ENCODE peak calls at places on chromosomes 12 and 14, in four cellular contexts. One of them, this sample, is unnamed.

GRCh38 chr14:105220699-105221597 is 27.4 kb upstream of the BTBD6 start:
- DNase-seq in stimulated activated CD4-positive, alpha-beta T cell treated with anti-CD3 and anti-CD28 coated beads, TNF-alpha, amount 100 ng/mL, for 1 hour: no peak
- DNase-seq in CD4-positive, CD25-positive, alpha-beta regulatory T cell: no peak
- DNase-seq in ascending aorta: no peak
- DNase-seq in this sample: no peak

GRCh38 chr14:20460458-20461229 is 590 bp downstream of the PIP4P1 start:
- DNase-seq in ascending aorta: peak; percentile 70
- DNase-seq in stimulated activated CD4-positive, alpha-beta T cell treated with anti-CD3 and anti-CD28 coated beads, TNF-alpha, amount 100 ng/mL, for 1 hour: peak; percentile 22
- DNase-seq in CD4-positive, CD25-positive, alpha-beta regulatory T cell: peak; percentile 81
- DNase-seq in this sample: no peak

GRCh38 chr12:109744026-109744425 is 30.4 kb downstream of the FAM222A start:
- DNase-seq in CD4-positive, CD25-positive, alpha-beta regulatory T cell: no peak
- DNase-seq in ascending aorta: peak; percentile 44
- DNase-seq in stimulated activated CD4-positive, alpha-beta T cell treated with anti-CD3 and anti-CD28 coated beads, TNF-alpha, amount 100 ng/mL, for 1 hour: no peak
- DNase-seq in this sample: no peak

GRCh38 chr12:12443482-12443881 is 86.6 kb downstream of the BORCS5 start:
- DNase-seq in stimulated activated CD4-positive, alpha-beta T cell treated with anti-CD3 and anti-CD28 coated beads, TNF-alpha, amount 100 ng/mL, for 1 hour: no peak
- DNase-seq in ascending aorta: peak; percentile 90
- DNase-seq in CD4-positive, CD25-positive, alpha-beta regulatory T cell: no peak
- DNase-seq in this sample: no peak

GRCh38 chr12:127296591-127296990 is 970.4 kb upstream of the TMEM132C start:
- DNase-seq in stimulated activated CD4-positive, alpha-beta T cell treated with anti-CD3 and anti-CD28 coated beads, TNF-alpha, amount 100 ng/mL, for 1 hour: no peak
- DNase-seq in ascending aorta: no peak
- DNase-seq in CD4-positive, CD25-positive, alpha-beta regulatory T cell: no peak
- DNase-seq in this sample: no peak

GRCh38 chr14:101292448-101292847 is 268.8 kb upstream of the DIO3 start:
- DNase-seq in ascending aorta: no peak
- DNase-seq in stimulated activated CD4-positive, alpha-beta T cell treated with anti-CD3 and anti-CD28 coated beads, TNF-alpha, amount 100 ng/mL, for 1 hour: no peak
- DNase-seq in CD4-positive, CD25-positive, alpha-beta regulatory T cell: no peak
- DNase-seq in this sample: no peak

GRCh38 chr12:110316861-110317260 is 35.8 kb downstream of the ATP2A2 start:
- DNase-seq in stimulated activated CD4-positive, alpha-beta T cell treated with anti-CD3 and anti-CD28 coated beads, TNF-alpha, amount 100 ng/mL, for 1 hour: no peak
- DNase-seq in CD4-positive, CD25-positive, alpha-beta regulatory T cell: no peak
- DNase-seq in ascending aorta: no peak
- DNase-seq in this sample: no peak

GRCh38 chr12:113762155-113762848 is 203.8 kb downstream of the RBM19 start:
- DNase-seq in CD4-positive, CD25-positive, alpha-beta regulatory T cell: no peak
- DNase-seq in ascending aorta: no peak
- DNase-seq in stimulated activated CD4-positive, alpha-beta T cell treated with anti-CD3 and anti-CD28 coated beads, TNF-alpha, amount 100 ng/mL, for 1 hour: no peak
- DNase-seq in this sample: no peak

GRCh38 chr14:70919774-70920173 is 12.5 kb downstream of the PCNX1 start:
- DNase-seq in ascending aorta: no peak
- DNase-seq in stimulated activated CD4-positive, alpha-beta T cell treated with anti-CD3 and anti-CD28 coated beads, TNF-alpha, amount 100 ng/mL, for 1 hour: no peak
- DNase-seq in CD4-positive, CD25-positive, alpha-beta regulatory T cell: no peak
- DNase-seq in this sample: no peak

GRCh38 chr12:50988051-50988450 is 35.7 kb downstream of the HIGD1C start:
- DNase-seq in ascending aorta: no peak
- DNase-seq in CD4-positive, CD25-positive, alpha-beta regulatory T cell: no peak
- DNase-seq in stimulated activated CD4-positive, alpha-beta T cell treated with anti-CD3 and anti-CD28 coated beads, TNF-alpha, amount 100 ng/mL, for 1 hour: no peak
- DNase-seq in this sample: no peak

GRCh38 chr12:24436667-24437066 is 487.2 kb upstream of the SOX5 start:
- DNase-seq in stimulated activated CD4-positive, alpha-beta T cell treated with anti-CD3 and anti-CD28 coated beads, TNF-alpha, amount 100 ng/mL, for 1 hour: no peak
- DNase-seq in CD4-positive, CD25-positive, alpha-beta regulatory T cell: no peak
- DNase-seq in ascending aorta: no peak
- DNase-seq in this sample: no peak

GRCh38 chr14:58817846-58818245 is 180.1 kb downstream of the DACT1 start:
- DNase-seq in ascending aorta: no peak
- DNase-seq in CD4-positive, CD25-positive, alpha-beta regulatory T cell: no peak
- DNase-seq in stimulated activated CD4-positive, alpha-beta T cell treated with anti-CD3 and anti-CD28 coated beads, TNF-alpha, amount 100 ng/mL, for 1 hour: no peak
- DNase-seq in this sample: no peak

GRCh38 chr12:79267580-79267979 is 403.0 kb downstream of the SYT1 start:
- DNase-seq in ascending aorta: no peak
- DNase-seq in CD4-positive, CD25-positive, alpha-beta regulatory T cell: no peak
- DNase-seq in stimulated activated CD4-positive, alpha-beta T cell treated with anti-CD3 and anti-CD28 coated beads, TNF-alpha, amount 100 ng/mL, for 1 hour: no peak
- DNase-seq in this sample: no peak

GRCh38 chr12:91574975-91575374 is 392.4 kb upstream of the DCN start:
- DNase-seq in ascending aorta: no peak
- DNase-seq in CD4-positive, CD25-positive, alpha-beta regulatory T cell: no peak
- DNase-seq in stimulated activated CD4-positive, alpha-beta T cell treated with anti-CD3 and anti-CD28 coated beads, TNF-alpha, amount 100 ng/mL, for 1 hour: no peak
- DNase-seq in this sample: no peak

GRCh38 chr12:113658030-113658655 is 186.5 kb upstream of the LHX5 start:
- DNase-seq in stimulated activated CD4-positive, alpha-beta T cell treated with anti-CD3 and anti-CD28 coated beads, TNF-alpha, amount 100 ng/mL, for 1 hour: no peak
- DNase-seq in CD4-positive, CD25-positive, alpha-beta regulatory T cell: no peak
- DNase-seq in ascending aorta: no peak
- DNase-seq in this sample: no peak

GRCh38 chr12:64825143-64826011 is 930 bp downstream of the TBC1D30 start:
- DNase-seq in CD4-positive, CD25-positive, alpha-beta regulatory T cell: no peak
- DNase-seq in stimulated activated CD4-positive, alpha-beta T cell treated with anti-CD3 and anti-CD28 coated beads, TNF-alpha, amount 100 ng/mL, for 1 hour: no peak
- DNase-seq in ascending aorta: no peak
- DNase-seq in this sample: no peak

GRCh38 chr12:110741371-110741770 is 1.3 kb downstream of the PPP1CC start:
- DNase-seq in ascending aorta: peak; percentile 47
- DNase-seq in CD4-positive, CD25-positive, alpha-beta regulatory T cell: peak; percentile 36
- DNase-seq in stimulated activated CD4-positive, alpha-beta T cell treated with anti-CD3 and anti-CD28 coated beads, TNF-alpha, amount 100 ng/mL, for 1 hour: no peak
- DNase-seq in this sample: no peak

GRCh38 chr14:60510976-60511599 is 2.1 kb downstream of the SIX6 start:
- DNase-seq in CD4-positive, CD25-positive, alpha-beta regulatory T cell: no peak
- DNase-seq in ascending aorta: no peak
- DNase-seq in stimulated activated CD4-positive, alpha-beta T cell treated with anti-CD3 and anti-CD28 coated beads, TNF-alpha, amount 100 ng/mL, for 1 hour: no peak
- DNase-seq in this sample: no peak

GRCh38 chr14:103090481-103091020 is 4.0 kb upstream of the EXOC3L4 start:
- DNase-seq in stimulated activated CD4-positive, alpha-beta T cell treated with anti-CD3 and anti-CD28 coated beads, TNF-alpha, amount 100 ng/mL, for 1 hour: no peak
- DNase-seq in ascending aorta: no peak
- DNase-seq in CD4-positive, CD25-positive, alpha-beta regulatory T cell: no peak
- DNase-seq in this sample: no peak

GRCh38 chr14:104085889-104086201 is 345 bp downstream of the ASPG start:
- DNase-seq in stimulated activated CD4-positive, alpha-beta T cell treated with anti-CD3 and anti-CD28 coated beads, TNF-alpha, amount 100 ng/mL, for 1 hour: no peak
- DNase-seq in ascending aorta: no peak
- DNase-seq in CD4-positive, CD25-positive, alpha-beta regulatory T cell: no peak
- DNase-seq in this sample: no peak

GRCh38 chr12:45572114-45572513 is 157.4 kb upstream of the ARID2 start:
- DNase-seq in ascending aorta: no peak
- DNase-seq in CD4-positive, CD25-positive, alpha-beta regulatory T cell: no peak
- DNase-seq in stimulated activated CD4-positive, alpha-beta T cell treated with anti-CD3 and anti-CD28 coated beads, TNF-alpha, amount 100 ng/mL, for 1 hour: no peak
- DNase-seq in this sample: no peak

GRCh38 chr14:84961637-84962036 is 568.3 kb upstream of the FLRT2 start:
- DNase-seq in CD4-positive, CD25-positive, alpha-beta regulatory T cell: no peak
- DNase-seq in stimulated activated CD4-positive, alpha-beta T cell treated with anti-CD3 and anti-CD28 coated beads, TNF-alpha, amount 100 ng/mL, for 1 hour: no peak
- DNase-seq in ascending aorta: no peak
- DNase-seq in this sample: no peak

GRCh38 chr14:37246427-37246829 is 48.7 kb downstream of the MIPOL1 start:
- DNase-seq in CD4-positive, CD25-positive, alpha-beta regulatory T cell: no peak
- DNase-seq in ascending aorta: no peak
- DNase-seq in stimulated activated CD4-positive, alpha-beta T cell treated with anti-CD3 and anti-CD28 coated beads, TNF-alpha, amount 100 ng/mL, for 1 hour: no peak
- DNase-seq in this sample: peak; percentile 16

GRCh38 chr14:67573268-67574010 is 26.6 kb downstream of the PIGH start:
- DNase-seq in ascending aorta: no peak
- DNase-seq in CD4-positive, CD25-positive, alpha-beta regulatory T cell: no peak
- DNase-seq in stimulated activated CD4-positive, alpha-beta T cell treated with anti-CD3 and anti-CD28 coated beads, TNF-alpha, amount 100 ng/mL, for 1 hour: no peak
- DNase-seq in this sample: no peak

GRCh38 chr14:68103841-68104240 is 284.3 kb downstream of the RAD51B start:
- DNase-seq in CD4-positive, CD25-positive, alpha-beta regulatory T cell: no peak
- DNase-seq in stimulated activated CD4-positive, alpha-beta T cell treated with anti-CD3 and anti-CD28 coated beads, TNF-alpha, amount 100 ng/mL, for 1 hour: no peak
- DNase-seq in ascending aorta: no peak
- DNase-seq in this sample: no peak

GRCh38 chr12:1583421-1584078 is 10.8 kb downstream of the FBXL14 start:
- DNase-seq in stimulated activated CD4-positive, alpha-beta T cell treated with anti-CD3 and anti-CD28 coated beads, TNF-alpha, amount 100 ng/mL, for 1 hour: peak; percentile 43
- DNase-seq in ascending aorta: peak; percentile 82
- DNase-seq in CD4-positive, CD25-positive, alpha-beta regulatory T cell: peak; percentile 68
- DNase-seq in this sample: no peak

GRCh38 chr12:121391619-121392324 is 8.1 kb upstream of the RNF34 start:
- DNase-seq in ascending aorta: no peak
- DNase-seq in stimulated activated CD4-positive, alpha-beta T cell treated with anti-CD3 and anti-CD28 coated beads, TNF-alpha, amount 100 ng/mL, for 1 hour: no peak
- DNase-seq in CD4-positive, CD25-positive, alpha-beta regulatory T cell: peak; percentile 8
- DNase-seq in this sample: no peak

GRCh38 chr12:116735951-116736599 is 1.8 kb downstream of the SPRING1 start:
- DNase-seq in stimulated activated CD4-positive, alpha-beta T cell treated with anti-CD3 and anti-CD28 coated beads, TNF-alpha, amount 100 ng/mL, for 1 hour: no peak
- DNase-seq in CD4-positive, CD25-positive, alpha-beta regulatory T cell: no peak
- DNase-seq in ascending aorta: no peak
- DNase-seq in this sample: no peak

GRCh38 chr14:91009501-91010152 is 50.8 kb downstream of the RPS6KA5 start:
- DNase-seq in ascending aorta: no peak
- DNase-seq in CD4-positive, CD25-positive, alpha-beta regulatory T cell: peak; percentile 9
- DNase-seq in stimulated activated CD4-positive, alpha-beta T cell treated with anti-CD3 and anti-CD28 coated beads, TNF-alpha, amount 100 ng/mL, for 1 hour: no peak
- DNase-seq in this sample: no peak

GRCh38 chr12:6784292-6784691 is 5.0 kb upstream of the CD4 start:
- DNase-seq in stimulated activated CD4-positive, alpha-beta T cell treated with anti-CD3 and anti-CD28 coated beads, TNF-alpha, amount 100 ng/mL, for 1 hour: no peak
- DNase-seq in ascending aorta: no peak
- DNase-seq in CD4-positive, CD25-positive, alpha-beta regulatory T cell: no peak
- DNase-seq in this sample: no peak

GRCh38 chr12:95439578-95440230 is 34.2 kb upstream of the METAP2 start:
- DNase-seq in stimulated activated CD4-positive, alpha-beta T cell treated with anti-CD3 and anti-CD28 coated beads, TNF-alpha, amount 100 ng/mL, for 1 hour: no peak
- DNase-seq in CD4-positive, CD25-positive, alpha-beta regulatory T cell: no peak
- DNase-seq in ascending aorta: no peak
- DNase-seq in this sample: no peak

GRCh38 chr12:122873540-122873939 is 22.4 kb downstream of the VPS37B start:
- DNase-seq in stimulated activated CD4-positive, alpha-beta T cell treated with anti-CD3 and anti-CD28 coated beads, TNF-alpha, amount 100 ng/mL, for 1 hour: no peak
- DNase-seq in CD4-positive, CD25-positive, alpha-beta regulatory T cell: no peak
- DNase-seq in ascending aorta: peak; percentile 43
- DNase-seq in this sample: no peak

GRCh38 chr14:92572050-92572449 is 58.5 kb downstream of the RIN3 start:
- DNase-seq in CD4-positive, CD25-positive, alpha-beta regulatory T cell: no peak
- DNase-seq in stimulated activated CD4-positive, alpha-beta T cell treated with anti-CD3 and anti-CD28 coated beads, TNF-alpha, amount 100 ng/mL, for 1 hour: no peak
- DNase-seq in ascending aorta: no peak
- DNase-seq in this sample: no peak

GRCh38 chr12:73226585-73226984 is 954.4 kb downstream of the TRHDE start:
- DNase-seq in ascending aorta: no peak
- DNase-seq in CD4-positive, CD25-positive, alpha-beta regulatory T cell: no peak
- DNase-seq in stimulated activated CD4-positive, alpha-beta T cell treated with anti-CD3 and anti-CD28 coated beads, TNF-alpha, amount 100 ng/mL, for 1 hour: no peak
- DNase-seq in this sample: no peak

This sample was measured in D721Med.